ENCODE peak calls at places on chromosomes 2 and 18, in seven cellular contexts. One of them, this sample, is unnamed.

GRCh38 chr2:180122874-180123273 is 115.8 kb upstream of the CWC22 start:
- DNase-seq in DND-41: no peak
- DNase-seq in GM23248: peak; percentile 69
- DNase-seq in esophagus squamous epithelium: no peak
- DNase-seq in CD4-positive, alpha-beta memory T cell: no peak
- DNase-seq in transverse colon: no peak
- DNase-seq in fibroblast of lung: no peak
- DNase-seq in this sample: no peak

GRCh38 chr2:182066439-182067061 is 80.9 kb downstream of the PPP1R1C start:
- DNase-seq in DND-41: no peak
- DNase-seq in GM23248: peak; percentile 80
- DNase-seq in esophagus squamous epithelium: no peak
- DNase-seq in CD4-positive, alpha-beta memory T cell: no peak
- DNase-seq in transverse colon: no peak
- DNase-seq in fibroblast of lung: peak; percentile 99
- DNase-seq in this sample: no peak

GRCh38 chr2:132438650-132439030 is 22.0 kb downstream of the GPR39 start:
- DNase-seq in DND-41: no peak
- DNase-seq in GM23248: peak; percentile 95
- DNase-seq in esophagus squamous epithelium: no peak
- DNase-seq in CD4-positive, alpha-beta memory T cell: no peak
- DNase-seq in transverse colon: no peak
- DNase-seq in fibroblast of lung: peak; percentile 74
- DNase-seq in this sample: no peak

GRCh38 chr2:109031481-109032228 is 42.6 kb upstream of the EDAR start:
- DNase-seq in DND-41: peak; percentile 92
- DNase-seq in GM23248: peak; percentile 57
- DNase-seq in esophagus squamous epithelium: no peak
- DNase-seq in CD4-positive, alpha-beta memory T cell: peak; percentile 92
- DNase-seq in transverse colon: peak; percentile 49
- DNase-seq in fibroblast of lung: peak; percentile 35
- DNase-seq in this sample: peak; percentile 53

GRCh38 chr2:84855730-84856129 is 25.2 kb downstream of the TRABD2A start:
- DNase-seq in DND-41: no peak
- DNase-seq in GM23248: no peak
- DNase-seq in esophagus squamous epithelium: no peak
- DNase-seq in CD4-positive, alpha-beta memory T cell: no peak
- DNase-seq in transverse colon: no peak
- DNase-seq in fibroblast of lung: no peak
- DNase-seq in this sample: no peak

GRCh38 chr2:212908682-212909435 is 242.6 kb downstream of the IKZF2 start:
- DNase-seq in DND-41: no peak
- DNase-seq in GM23248: no peak
- DNase-seq in esophagus squamous epithelium: no peak
- DNase-seq in CD4-positive, alpha-beta memory T cell: no peak
- DNase-seq in transverse colon: no peak
- DNase-seq in fibroblast of lung: no peak
- DNase-seq in this sample: no peak

GRCh38 chr18:53799134-53799533 is 425.3 kb downstream of the MBD2 start:
- DNase-seq in DND-41: no peak
- DNase-seq in GM23248: peak; percentile 83
- DNase-seq in esophagus squamous epithelium: no peak
- DNase-seq in CD4-positive, alpha-beta memory T cell: no peak
- DNase-seq in transverse colon: no peak
- DNase-seq in fibroblast of lung: peak; percentile 44
- DNase-seq in this sample: no peak

GRCh38 chr2:189657867-189658266 is 3.4 kb upstream of the ASNSD1 start:
- DNase-seq in DND-41: peak; percentile 86
- DNase-seq in GM23248: no peak
- DNase-seq in esophagus squamous epithelium: no peak
- DNase-seq in CD4-positive, alpha-beta memory T cell: peak; percentile 62
- DNase-seq in transverse colon: peak; percentile 33
- DNase-seq in fibroblast of lung: no peak
- DNase-seq in this sample: peak; percentile 90

GRCh38 chr2:178251126-178251525 is 56.8 kb downstream of the OSBPL6 start:
- DNase-seq in DND-41: no peak
- DNase-seq in GM23248: no peak
- DNase-seq in esophagus squamous epithelium: no peak
- DNase-seq in CD4-positive, alpha-beta memory T cell: no peak
- DNase-seq in transverse colon: no peak
- DNase-seq in fibroblast of lung: no peak
- DNase-seq in this sample: no peak

GRCh38 chr18:26091047-26091630 is 726 bp upstream of the SS18 start:
- DNase-seq in DND-41: no peak
- DNase-seq in GM23248: peak; percentile 90
- DNase-seq in esophagus squamous epithelium: no peak
- DNase-seq in CD4-positive, alpha-beta memory T cell: no peak
- DNase-seq in transverse colon: no peak
- DNase-seq in fibroblast of lung: no peak
- DNase-seq in this sample: no peak

GRCh38 chr18:14104906-14105748 is 27.1 kb downstream of the ZNF519 start:
- DNase-seq in DND-41: no peak
- DNase-seq in GM23248: no peak
- DNase-seq in esophagus squamous epithelium: no peak
- DNase-seq in CD4-positive, alpha-beta memory T cell: no peak
- DNase-seq in transverse colon: no peak
- DNase-seq in fibroblast of lung: no peak
- DNase-seq in this sample: no peak

GRCh38 chr2:144938308-144938709 is 418.4 kb upstream of the ZEB2 start:
- DNase-seq in DND-41: no peak
- DNase-seq in GM23248: peak; percentile 78
- DNase-seq in esophagus squamous epithelium: no peak
- DNase-seq in CD4-positive, alpha-beta memory T cell: no peak
- DNase-seq in transverse colon: no peak
- DNase-seq in fibroblast of lung: peak; percentile 90
- DNase-seq in this sample: no peak

GRCh38 chr2:76008001-76008702 is 297.4 kb upstream of the GCFC2 start:
- DNase-seq in DND-41: no peak
- DNase-seq in GM23248: no peak
- DNase-seq in esophagus squamous epithelium: no peak
- DNase-seq in CD4-positive, alpha-beta memory T cell: no peak
- DNase-seq in transverse colon: peak; percentile 68
- DNase-seq in fibroblast of lung: no peak
- DNase-seq in this sample: no peak

GRCh38 chr18:62437520-62438329 is 85.1 kb upstream of the ZCCHC2 start:
- DNase-seq in DND-41: no peak
- DNase-seq in GM23248: peak; percentile 44
- DNase-seq in esophagus squamous epithelium: no peak
- DNase-seq in CD4-positive, alpha-beta memory T cell: no peak
- DNase-seq in transverse colon: peak; percentile 17
- DNase-seq in fibroblast of lung: no peak
- DNase-seq in this sample: no peak

GRCh38 chr18:58231930-58232329 is 187.9 kb downstream of the NEDD4L start:
- DNase-seq in DND-41: no peak
- DNase-seq in GM23248: peak; percentile 30
- DNase-seq in esophagus squamous epithelium: no peak
- DNase-seq in CD4-positive, alpha-beta memory T cell: no peak
- DNase-seq in transverse colon: peak; percentile 59
- DNase-seq in fibroblast of lung: no peak
- DNase-seq in this sample: no peak

GRCh38 chr2:151277011-151277410 is 12.5 kb downstream of the NMI start:
- DNase-seq in DND-41: no peak
- DNase-seq in GM23248: peak; percentile 20
- DNase-seq in esophagus squamous epithelium: no peak
- DNase-seq in CD4-positive, alpha-beta memory T cell: no peak
- DNase-seq in transverse colon: no peak
- DNase-seq in fibroblast of lung: no peak
- DNase-seq in this sample: no peak

GRCh38 chr2:241228081-241228859 is 39.8 kb downstream of the ANO7 start:
- DNase-seq in DND-41: no peak
- DNase-seq in GM23248: peak; percentile 34
- DNase-seq in esophagus squamous epithelium: no peak
- DNase-seq in CD4-positive, alpha-beta memory T cell: no peak
- DNase-seq in transverse colon: no peak
- DNase-seq in fibroblast of lung: no peak
- DNase-seq in this sample: no peak

GRCh38 chr2:215851091-215851490 is 162.3 kb downstream of the MREG start:
- DNase-seq in DND-41: no peak
- DNase-seq in GM23248: peak; percentile 76
- DNase-seq in esophagus squamous epithelium: no peak
- DNase-seq in CD4-positive, alpha-beta memory T cell: no peak
- DNase-seq in transverse colon: no peak
- DNase-seq in fibroblast of lung: peak; percentile 63
- DNase-seq in this sample: no peak

GRCh38 chr2:43391877-43392214 is 165.4 kb upstream of the ZFP36L2 start:
- DNase-seq in DND-41: no peak
- DNase-seq in GM23248: peak; percentile 56
- DNase-seq in esophagus squamous epithelium: no peak
- DNase-seq in CD4-positive, alpha-beta memory T cell: no peak
- DNase-seq in transverse colon: no peak
- DNase-seq in fibroblast of lung: peak; percentile 92
- DNase-seq in this sample: no peak

GRCh38 chr18:13813271-13813849 is 10.6 kb upstream of the MC5R start:
- DNase-seq in DND-41: peak; percentile 76
- DNase-seq in GM23248: peak; percentile 67
- DNase-seq in esophagus squamous epithelium: no peak
- DNase-seq in CD4-positive, alpha-beta memory T cell: peak; percentile 31
- DNase-seq in transverse colon: peak; percentile 70
- DNase-seq in fibroblast of lung: peak; percentile 62
- DNase-seq in this sample: peak; percentile 56

GRCh38 chr2:157536815-157537214 is 91.8 kb downstream of the ACVR1C start:
- DNase-seq in DND-41: no peak
- DNase-seq in GM23248: no peak
- DNase-seq in esophagus squamous epithelium: no peak
- DNase-seq in CD4-positive, alpha-beta memory T cell: no peak
- DNase-seq in transverse colon: no peak
- DNase-seq in fibroblast of lung: no peak
- DNase-seq in this sample: no peak

GRCh38 chr2:199910338-199911051 is 598 bp upstream of the C2orf69 start:
- DNase-seq in DND-41: no peak
- DNase-seq in GM23248: no peak
- DNase-seq in esophagus squamous epithelium: no peak
- DNase-seq in CD4-positive, alpha-beta memory T cell: no peak
- DNase-seq in transverse colon: no peak
- DNase-seq in fibroblast of lung: no peak
- DNase-seq in this sample: no peak

DNA sequence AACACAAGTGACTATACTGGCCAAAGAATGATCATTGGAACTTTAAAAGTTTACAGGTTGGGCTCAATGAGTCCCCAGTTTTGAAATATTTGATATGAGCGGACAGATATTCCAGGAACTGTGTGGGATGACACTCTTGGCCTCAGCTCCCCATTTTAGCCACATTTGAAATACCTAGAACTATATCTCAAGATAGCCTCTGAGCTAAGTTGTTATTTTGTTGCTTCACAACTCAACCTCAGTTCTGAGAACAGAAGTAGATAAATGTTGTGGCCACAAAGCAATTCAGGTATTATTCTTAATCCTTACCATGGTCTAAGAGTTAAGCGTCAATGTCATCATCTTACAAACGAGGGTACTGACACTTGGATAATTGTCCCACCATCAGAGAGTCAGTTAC is 172.2 kb upstream of the SETBP1 start:
- DNase-seq in DND-41: no peak
- DNase-seq in GM23248: no peak
- DNase-seq in esophagus squamous epithelium: no peak
- DNase-seq in CD4-positive, alpha-beta memory T cell: no peak
- DNase-seq in transverse colon: no peak
- DNase-seq in fibroblast of lung: no peak
- DNase-seq in this sample: no peak
- H3K27ac ChIP-seq in DND-41: peak overlapping the region; percentile 85
- H3K27ac ChIP-seq in GM23248: no peak overlapping the region
- H3K27ac ChIP-seq in esophagus squamous epithelium: no peak overlapping the region
- H3K27ac ChIP-seq in CD4-positive, alpha-beta memory T cell: no peak overlapping the region
- H3K27ac ChIP-seq in transverse colon: no peak overlapping the region
- H3K27ac ChIP-seq in fibroblast of lung: no peak overlapping the region
- H3K27ac ChIP-seq in this sample: no peak overlapping the region

DNA sequence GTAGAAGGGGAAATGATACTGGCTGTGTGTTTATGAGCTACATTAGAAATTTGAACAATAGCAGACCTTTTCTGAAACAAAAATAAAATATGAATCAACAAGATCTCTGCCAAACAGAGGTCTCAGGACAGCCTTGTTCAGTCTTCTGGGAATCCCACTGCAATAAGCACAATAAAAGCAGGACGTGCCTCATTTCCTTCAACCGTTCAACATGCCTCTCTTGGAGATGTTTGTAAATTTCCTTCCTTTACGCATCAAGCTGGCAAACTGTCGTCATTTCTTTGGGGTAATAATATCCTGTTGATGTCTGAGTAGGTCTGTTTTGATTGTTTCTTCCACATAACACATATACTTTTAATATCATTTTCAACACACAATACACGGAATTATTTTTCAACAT is 77.2 kb downstream of the TCF4 start:
- DNase-seq in DND-41: no peak
- DNase-seq in GM23248: peak; percentile 83
- DNase-seq in esophagus squamous epithelium: no peak
- DNase-seq in CD4-positive, alpha-beta memory T cell: no peak
- DNase-seq in transverse colon: no peak
- DNase-seq in fibroblast of lung: peak; percentile 87
- DNase-seq in this sample: no peak
- H3K4me3 ChIP-seq in DND-41: no peak overlapping the region
- H3K4me3 ChIP-seq in GM23248: peak overlapping the region; percentile 65
- H3K4me3 ChIP-seq in esophagus squamous epithelium: no peak overlapping the region
- H3K4me3 ChIP-seq in CD4-positive, alpha-beta memory T cell: no peak overlapping the region
- H3K4me3 ChIP-seq in transverse colon: no peak overlapping the region
- H3K4me3 ChIP-seq in fibroblast of lung: peak overlapping the region; percentile 19
- H3K4me3 ChIP-seq in this sample: peak overlapping the region; percentile 9

DNA sequence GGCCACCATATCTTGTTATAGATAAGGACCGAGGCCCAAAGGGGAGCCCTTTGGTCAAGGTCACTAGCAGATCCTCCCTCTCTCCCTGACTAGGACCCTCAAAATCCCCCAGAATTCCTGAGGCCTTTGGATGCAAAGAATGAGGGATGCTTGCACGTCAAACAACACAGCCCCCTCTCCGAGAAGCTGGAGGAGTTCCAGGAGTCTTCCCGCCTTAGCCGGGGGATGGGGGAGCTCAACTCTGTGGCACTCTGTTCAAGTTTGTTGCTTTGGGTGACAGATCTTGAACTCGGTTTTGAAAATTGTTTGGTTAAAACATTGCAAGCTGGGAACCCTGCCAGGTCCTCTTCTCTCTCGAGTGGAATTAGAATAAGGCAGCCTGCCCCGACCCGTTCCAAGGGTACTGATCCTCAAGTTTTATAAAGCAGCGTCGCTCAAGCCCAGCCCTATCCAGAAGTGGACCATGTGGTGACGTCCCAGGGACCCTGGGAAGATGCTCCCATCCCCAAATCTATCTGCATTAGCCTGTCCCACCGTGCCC is 244.1 kb downstream of the LOXHD1 start:
- DNase-seq in DND-41: no peak
- DNase-seq in GM23248: no peak
- DNase-seq in esophagus squamous epithelium: no peak
- DNase-seq in CD4-positive, alpha-beta memory T cell: no peak
- DNase-seq in transverse colon: no peak
- DNase-seq in fibroblast of lung: peak; percentile 8
- DNase-seq in this sample: no peak
- H3K4me1 ChIP-seq in DND-41: no peaks in the 10 kb centered on the region
- H3K4me1 ChIP-seq in GM23248: no peaks in the 10 kb centered on the region
- H3K4me1 ChIP-seq in esophagus squamous epithelium: peaks cover 28% of the 10 kb centered on the region
- H3K4me1 ChIP-seq in CD4-positive, alpha-beta memory T cell: no peaks in the 10 kb centered on the region
- H3K4me1 ChIP-seq in transverse colon: peaks cover 20% of the 10 kb centered on the region
- H3K4me1 ChIP-seq in fibroblast of lung: no peaks in the 10 kb centered on the region
- H3K4me1 ChIP-seq in this sample: no peaks in the 10 kb centered on the region

DNA sequence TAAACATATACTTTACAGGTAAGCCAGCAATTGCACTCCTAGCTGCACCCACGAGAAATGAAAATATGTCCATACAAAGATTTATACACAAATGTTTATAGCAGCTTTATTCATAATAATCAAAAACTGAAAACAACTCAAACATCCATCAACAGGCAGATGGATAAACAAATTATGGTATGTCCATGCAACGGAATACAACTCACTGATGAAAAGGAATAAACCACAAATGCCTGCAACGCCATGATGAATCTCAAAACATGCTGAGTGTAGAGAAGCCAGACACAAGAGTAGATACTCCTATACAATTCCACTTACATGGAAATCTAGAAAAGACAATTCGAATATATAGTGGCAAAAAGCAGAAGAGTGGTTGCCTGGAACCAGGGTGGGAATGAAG is 76.0 kb downstream of the EPAS1 start:
- DNase-seq in DND-41: no peak
- DNase-seq in GM23248: no peak
- DNase-seq in esophagus squamous epithelium: no peak
- DNase-seq in CD4-positive, alpha-beta memory T cell: no peak
- DNase-seq in transverse colon: no peak
- DNase-seq in fibroblast of lung: no peak
- DNase-seq in this sample: no peak
- H3K27ac ChIP-seq in DND-41: no peak overlapping the region
- H3K27ac ChIP-seq in GM23248: no peak overlapping the region
- H3K27ac ChIP-seq in esophagus squamous epithelium: no peak overlapping the region
- H3K27ac ChIP-seq in CD4-positive, alpha-beta memory T cell: no peak overlapping the region
- H3K27ac ChIP-seq in transverse colon: no peak overlapping the region
- H3K27ac ChIP-seq in fibroblast of lung: no peak overlapping the region
- H3K27ac ChIP-seq in this sample: no peak overlapping the region

This sample was measured in CD4-positive, CD25-positive, alpha-beta regulatory T cell.